ENCODE peak calls at places on chromosomes 11 and 22, in nine cellular contexts. C is fibroblast of lung, Q is MM.1S, A is colonic mucosa, U is left ventricle myocardium inferior, N is skeletal muscle cell, G is cardiac muscle cell, E is right lobe of liver, I is small intestine. T is an unnamed sample.

GRCh38 chr22:39325392-39325932 is 6.0 kb upstream of the RPL3 start:
- DNase-seq in C (peak; percentile 21), Q (no peak), A (no peak), U (no peak), N (no peak), G (no peak), E (no peak), I (no peak), T (no peak)

GRCh38 chr11:131661137-131661536 is 290.7 kb downstream of the NTM start:
- DNase-seq in C (peak; percentile 21), Q (no peak), A (no peak), U (no peak), N (no peak), G (peak; percentile 6), E (no peak), I (no peak), T (peak; percentile 54)

GRCh38 chr11:46489668-46490560 is 98.3 kb upstream of the CHRM4 start:
- DNase-seq in C (peak; percentile 67), Q (peak; percentile 48), A (peak; percentile 40), U (no peak), N (no peak), G (peak; percentile 65), E (no peak), I (peak; percentile 45), T (peak; percentile 26)

GRCh38 chr22:22375586-22376351 is 131.2 kb downstream of the VPREB1 start:
- DNase-seq in C (no peak), Q (peak; percentile 80), A (no peak), U (no peak), N (peak; percentile 29), G (no peak), E (no peak), I (no peak), T (no peak)

GRCh38 chr22:28181332-28181731 is 262.3 kb upstream of the PITPNB start:
- DNase-seq in C (no peak), Q (no peak), A (no peak), U (no peak), N (no peak), G (peak; percentile 49), E (no peak), I (peak; percentile 65), T (peak; percentile 84)

GRCh38 chr11:134409552-134410429 is 2.3 kb downstream of the B3GAT1 start:
- DNase-seq in C (no peak), Q (no peak), A (no peak), U (no peak), N (no peak), G (no peak), E (no peak), I (no peak), T (no peak)

GRCh38 chr22:19887251-19887985 is 32.7 kb upstream of the GNB1L start:
- DNase-seq in C (no peak), Q (no peak), A (no peak), U (peak; percentile 7), N (no peak), G (no peak), E (peak; percentile 23), I (no peak), T (no peak)

GRCh38 chr22:40668611-40669390 is 10.5 kb upstream of the MCHR1 start:
- DNase-seq in C (peak; percentile 78), Q (no peak), A (no peak), U (no peak), N (peak; percentile 67), G (peak; percentile 92), E (no peak), I (peak; percentile 29), T (no peak)

GRCh38 chr11:72762641-72763304 is 10.6 kb upstream of the ARAP1 start:
- DNase-seq in C (no peak), Q (peak; percentile 17), A (no peak), U (no peak), N (no peak), G (no peak), E (no peak), I (no peak), T (no peak)

GRCh38 chr11:12141283-12141682 is 30.9 kb downstream of the MICAL2 start:
- DNase-seq in C (no peak), Q (peak; percentile 15), A (no peak), U (no peak), N (no peak), G (no peak), E (no peak), I (peak; percentile 83), T (no peak)

GRCh38 chr11:74024630-74025029 is 15.7 kb upstream of the UCP3 start:
- DNase-seq in C (peak; percentile 95), Q (no peak), A (peak; percentile 31), U (peak; percentile 64), N (peak; percentile 81), G (peak; percentile 93), E (no peak), I (no peak), T (peak; percentile 21)

GRCh38 chr11:405323-405975 is 9.3 kb downstream of the SIGIRR start:
- DNase-seq in C (peak; percentile 29), Q (no peak), A (peak; percentile 44), U (peak; percentile 53), N (no peak), G (peak; percentile 44), E (peak; percentile 81), I (no peak), T (no peak)

GRCh38 chr11:109677240-109677639 is 255.2 kb downstream of the C11orf87 start:
- DNase-seq in C (no peak), Q (no peak), A (no peak), U (no peak), N (no peak), G (no peak), E (no peak), I (no peak), T (no peak)

GRCh38 chr11:77801477-77801876 is 19.0 kb downstream of the RSF1 start:
- DNase-seq in C (no peak), Q (no peak), A (no peak), U (no peak), N (no peak), G (peak; percentile 10), E (no peak), I (no peak), T (no peak)

GRCh38 chr11:115724709-115725108 is 220.5 kb upstream of the CADM1 start:
- DNase-seq in C (no peak), Q (no peak), A (no peak), U (no peak), N (no peak), G (no peak), E (no peak), I (no peak), T (no peak)

GRCh38 chr11:43419460-43419859 is 60.7 kb downstream of the TTC17 start:
- DNase-seq in C (peak; percentile 67), Q (peak; percentile 35), A (peak; percentile 63), U (no peak), N (no peak), G (peak; percentile 60), E (no peak), I (peak; percentile 66), T (no peak)

GRCh38 chr11:119431523-119431922 is 8.6 kb upstream of the THY1 start:
- DNase-seq in C (no peak), Q (no peak), A (no peak), U (no peak), N (no peak), G (no peak), E (no peak), I (no peak), T (no peak)
- H3K4me3 ChIP-seq in C (no peak overlapping the region), Q (no peak overlapping the region), A (no peak overlapping the region), U (no peak overlapping the region), N (no peak overlapping the region), G (no peak overlapping the region), E (no peak overlapping the region), I (no peak overlapping the region), T (no peak overlapping the region)

GRCh38 chr22:29481265-29482000 is 1.4 kb downstream of the NEFH start:
- DNase-seq in C (peak; percentile 41), Q (no peak), A (no peak), U (no peak), N (no peak), G (peak; percentile 27), E (no peak), I (no peak), T (no peak)

GRCh38 chr22:29482253-29482652 is 2.2 kb downstream of the NEFH start:
- DNase-seq in C (no peak), Q (no peak), A (no peak), U (no peak), N (no peak), G (no peak), E (no peak), I (no peak), T (no peak)

GRCh38 chr22:29480512-29481264 is 670 bp downstream of the NEFH start:
- DNase-seq in C (peak; percentile 80), Q (no peak), A (no peak), U (peak; percentile 16), N (peak; percentile 35), G (peak; percentile 82), E (peak; percentile 34), I (no peak), T (no peak)

GRCh38 chr22:29483254-29483653 is 3.2 kb downstream of the NEFH start:
- DNase-seq in C (no peak), Q (no peak), A (no peak), U (no peak), N (no peak), G (no peak), E (no peak), I (no peak), T (no peak)

GRCh38 chr22:29482726-29483125 is 2.7 kb downstream of the NEFH start:
- DNase-seq in C (no peak), Q (no peak), A (no peak), U (no peak), N (no peak), G (no peak), E (no peak), I (no peak), T (no peak)
- H3K4me3 ChIP-seq in C (no peak overlapping the region), Q (no peak overlapping the region), A (no peak overlapping the region), U (no peak overlapping the region), N (no peak overlapping the region), G (no peak overlapping the region), E (no peak overlapping the region), I (no peak overlapping the region), T (no peak overlapping the region)

DNA sequence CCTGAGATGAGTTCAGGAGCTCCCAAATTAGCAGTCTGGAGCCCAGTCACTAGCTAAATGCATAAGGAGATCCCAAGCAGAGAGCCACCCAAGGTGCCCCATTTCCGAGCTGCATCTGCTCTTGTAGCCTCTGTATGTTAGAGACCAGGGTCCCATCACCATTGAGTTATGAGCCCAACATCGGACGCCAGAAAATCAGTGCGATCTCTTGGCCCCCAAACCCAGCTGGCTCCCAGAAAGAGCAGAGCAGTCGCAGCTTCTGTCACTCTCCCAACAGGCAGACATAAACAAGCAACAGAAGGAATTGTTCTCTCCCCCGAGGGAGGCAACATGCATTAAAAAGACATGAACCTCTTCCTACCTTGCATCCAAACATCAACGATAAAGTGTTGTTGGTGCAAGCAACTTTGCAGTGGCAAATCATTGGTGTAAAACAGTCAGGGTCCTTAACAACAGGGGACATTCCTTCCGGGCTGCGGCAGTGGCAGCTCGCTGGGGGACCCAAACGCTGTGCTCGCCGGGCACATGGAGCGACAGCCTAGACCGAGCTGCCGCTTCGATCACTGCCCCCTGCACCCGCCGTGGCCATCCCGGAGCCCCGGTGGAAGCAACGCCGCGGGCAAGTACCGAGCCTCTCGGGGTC is 907.1 kb downstream of the DLG2 start:
- DNase-seq in C (no peak), Q (no peak), A (peak; percentile 17), U (peak; percentile 13), N (no peak), G (no peak), E (peak; percentile 29), I (no peak), T (no peak)
- H3K4me3 ChIP-seq in C (peak overlapping the region; percentile 45), Q (peak overlapping the region; percentile 83), A (peak overlapping the region; percentile 50), U (peak overlapping the region; percentile 72), N (peak overlapping the region; percentile 39), G (peak overlapping the region; percentile 43), E (peak overlapping the region; percentile 44), I (no peak overlapping the region), T (peak overlapping the region; percentile 56)

GRCh38 chr11:28621648-28622215 is 513.5 kb downstream of the METTL15 start:
- DNase-seq in C (peak; percentile 17), Q (no peak), A (no peak), U (no peak), N (no peak), G (peak; percentile 60), E (no peak), I (peak; percentile 77), T (no peak)
- H3K4me3 ChIP-seq in C (no peak overlapping the region), Q (no peak overlapping the region), A (no peak overlapping the region), U (peak overlapping the region; percentile 41), N (peak overlapping the region; percentile 28), G (no peak overlapping the region), E (no peak overlapping the region), I (no peak overlapping the region), T (no peak overlapping the region)

T was measured in retinal pigment epithelial cell.